ENCODE peak calls at places on chromosomes 4 and X, in four cellular contexts. P, B, R and Y are unnamed samples.

GRCh38 chr4:680931-681645 is 6.7 kb downstream of the MYL5 start:
- DNase-seq in P (peak), B (peak), R (no peak), Y (no peak)

GRCh38 chr4:2832981-2833670 is 10.5 kb upstream of the ADD1 start:
- DNase-seq in P (no peak), B (no peak), R (no peak), Y (no peak)

GRCh38 chr4:140049024-140049923 is 104.7 kb downstream of the MAML3 start:
- DNase-seq in P (peak), B (no peak), R (no peak), Y (peak)

GRCh38 chr4:100317032-100317864 is 127.0 kb upstream of the DDIT4L start:
- DNase-seq in P (no peak), B (no peak), R (no peak), Y (no peak)

GRCh38 chr4:152967942-152968341 is 31.8 kb downstream of the FHDC1 start:
- DNase-seq in P (no peak), B (no peak), R (no peak), Y (no peak)

GRCh38 chrX:134948333-134949241 is 42.2 kb upstream of the SMIM10 start:
- DNase-seq in P (no peak), B (no peak), R (no peak), Y (peak)

GRCh38 chrX:100625985-100626491 is 10.6 kb downstream of the TSPAN6 start:
- DNase-seq in P (no peak), B (no peak), R (peak), Y (no peak)

GRCh38 chr4:84481879-84482245 is 17.2 kb downstream of the NKX6-1 start:
- DNase-seq in P (peak), B (no peak), R (no peak), Y (no peak)

GRCh38 chr4:74056858-74057562 is 18.5 kb upstream of the CXCL3 start:
- DNase-seq in P (no peak), B (peak), R (no peak), Y (no peak)

GRCh38 chr4:107589269-107589668 is 130.8 kb downstream of the PAPSS1 start:
- DNase-seq in P (no peak), B (no peak), R (no peak), Y (no peak)

DNA sequence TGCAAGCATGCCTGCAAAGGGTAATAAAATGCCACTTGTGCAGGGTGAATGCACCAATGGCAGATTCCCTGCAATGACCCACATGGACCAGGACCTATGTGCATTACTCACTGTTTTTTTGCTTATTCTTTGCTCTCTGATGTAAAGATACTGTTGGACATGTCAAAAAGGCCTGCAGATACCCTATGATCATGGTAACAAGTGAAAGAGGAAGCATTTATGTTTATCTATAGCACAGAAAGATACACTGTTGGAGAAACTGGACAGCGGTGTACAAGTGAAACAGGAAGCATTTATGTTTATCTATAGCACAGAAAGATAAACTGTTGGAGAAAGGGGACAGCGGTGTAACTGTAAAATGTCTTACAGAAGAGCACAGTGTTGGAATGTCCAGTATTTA is 127.5 kb downstream of the PAPSS1 start:
- DNase-seq in P (no peak), B (peak), R (no peak), Y (peak)
- TF ChIP-seq ATF2 in P (no peak), B (no peak), R (no peak), Y (no peak)

GRCh38 chr4:186900232-186900900 is 176.7 kb upstream of the FAT1 start:
- DNase-seq in P (no peak), B (peak), R (no peak), Y (no peak)
- TF ChIP-seq USF2 in P (no peak), B (no peak), R (no peak), Y (no peak)

DNA sequence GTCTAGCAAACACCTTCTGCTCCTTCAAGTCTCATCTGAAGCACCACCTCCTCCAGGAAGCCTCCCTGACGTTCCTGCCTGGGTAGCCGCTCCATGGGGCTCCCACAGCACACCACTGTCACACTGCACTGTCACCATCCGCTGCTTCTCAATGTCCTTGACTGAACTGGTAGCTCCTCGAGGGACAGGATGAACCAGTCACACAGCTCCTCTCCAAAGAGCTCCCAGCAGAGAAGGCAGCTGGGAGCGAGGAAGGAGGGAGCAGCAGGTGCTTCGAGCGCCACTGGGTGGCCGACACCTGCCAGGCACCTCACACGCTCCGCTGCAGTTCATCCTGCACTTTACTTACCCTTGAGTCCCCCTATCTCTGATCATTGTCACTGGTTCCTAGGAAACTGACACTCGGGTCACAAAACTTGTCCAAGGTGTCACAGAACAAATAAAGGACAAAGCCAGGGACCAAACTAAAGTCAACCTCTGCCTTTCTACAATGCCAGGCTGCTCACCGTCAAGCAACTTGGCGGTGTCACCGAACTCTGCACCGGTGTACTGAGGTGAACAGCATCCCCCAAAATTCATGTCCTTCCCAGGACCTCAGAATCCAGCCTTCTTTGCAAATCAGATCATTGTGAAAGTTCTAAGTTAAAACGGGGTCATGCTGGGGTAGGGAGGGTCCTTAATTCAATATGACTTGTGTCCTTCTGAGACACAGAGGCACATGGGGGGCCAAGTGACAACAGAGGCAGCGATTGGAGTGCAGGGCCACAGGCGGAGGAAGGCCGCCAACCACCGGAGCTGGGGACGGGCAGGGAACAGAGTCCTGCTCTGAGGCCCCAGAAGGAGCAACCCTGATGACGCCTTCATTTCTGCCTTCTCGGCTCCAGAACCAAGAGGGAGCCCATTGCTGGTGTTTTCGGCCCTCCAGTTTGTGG is 5.5 kb upstream of the S100P start:
- DNase-seq in P (no peak), B (no peak), R (no peak), Y (peak)
- TF ChIP-seq GABPA in P (no peak), B (no peak), R (no peak), Y (no peak)

GRCh38 chr4:148445071-148445902 is 3.1 kb upstream of the NR3C2 start:
- DNase-seq in P (peak), B (peak), R (no peak), Y (no peak)

GRCh38 chr4:148444296-148445070 is 2.3 kb upstream of the NR3C2 start:
- DNase-seq in P (peak), B (no peak), R (no peak), Y (no peak)

GRCh38 chr4:148442830-148443549 is 776 bp upstream of the NR3C2 start:
- DNase-seq in P (no peak), B (no peak), R (no peak), Y (no peak)

GRCh38 chr4:148441986-148442829 is at the start of gene NR3C2:
- DNase-seq in P (peak), B (peak), R (peak), Y (peak)

DNA sequence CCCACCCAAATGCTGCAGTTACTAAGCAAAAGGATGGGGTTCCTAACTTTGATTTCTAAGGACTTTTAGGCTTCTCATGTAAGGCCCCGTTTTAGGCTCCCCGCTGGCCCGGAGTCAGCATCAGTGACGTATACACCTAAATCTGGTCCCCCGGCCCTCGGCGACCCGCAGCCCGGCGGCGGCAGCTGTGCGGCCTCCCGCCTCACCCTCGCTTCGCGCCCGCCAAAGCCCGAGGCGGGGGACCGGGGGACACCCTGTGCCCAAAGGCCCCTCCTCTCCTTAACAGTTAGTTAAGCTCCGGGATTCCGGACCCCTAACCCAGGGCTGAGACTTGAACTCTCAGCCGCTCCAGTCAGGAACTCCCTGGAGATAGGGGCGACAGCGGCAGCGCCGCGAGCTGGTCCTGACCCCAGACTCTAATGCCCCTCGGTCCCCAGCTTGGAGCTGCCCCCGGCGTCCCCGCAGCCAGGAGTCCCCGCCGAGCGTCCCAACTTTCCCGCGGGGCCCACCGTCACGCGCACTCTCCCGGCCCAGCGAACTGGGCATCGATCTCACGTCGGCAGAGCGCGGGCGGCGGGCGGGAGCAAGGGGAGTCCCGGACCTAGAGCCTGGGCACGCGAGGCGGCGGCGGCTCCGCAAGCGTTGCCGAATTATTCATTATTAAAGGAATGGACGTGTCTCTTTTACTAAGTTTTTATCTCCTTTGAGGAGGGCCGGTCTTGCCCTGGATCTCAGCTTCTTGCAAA is 1.5 kb upstream of the NR3C2 start:
- DNase-seq in P (peak), B (no peak), R (no peak), Y (no peak)
- TF ChIP-seq ATF2 in P (no peak), B (no peak), R (no peak), Y (no peak)

GRCh38 chrX:110004970-110005369 is 2.1 kb downstream of the TMEM164 start:
- DNase-seq in P (no peak), B (peak), R (no peak), Y (no peak)
- TF ChIP-seq USF2 in P (no peak), B (no peak), R (no peak), Y (no peak)

GRCh38 chr4:8155660-8156421 is 2.8 kb downstream of the ABLIM2 start:
- DNase-seq in P (no peak), B (no peak), R (no peak), Y (no peak)

GRCh38 chr4:8157944-8158709 is 486 bp downstream of the ABLIM2 start:
- DNase-seq in P (peak), B (no peak), R (no peak), Y (no peak)

GRCh38 chr4:8158710-8159521 is at the start of gene ABLIM2:
- DNase-seq in P (peak), B (peak), R (peak), Y (peak)

GRCh38 chr4:8156617-8157016 is 2.0 kb downstream of the ABLIM2 start:
- DNase-seq in P (no peak), B (no peak), R (no peak), Y (peak)

GRCh38 chr4:8157496-8157895 is 1.1 kb downstream of the ABLIM2 start:
- DNase-seq in P (no peak), B (no peak), R (no peak), Y (no peak)
- TF ChIP-seq GABPA in P (no peak), B (no peak), R (no peak), Y (no peak)

DNA sequence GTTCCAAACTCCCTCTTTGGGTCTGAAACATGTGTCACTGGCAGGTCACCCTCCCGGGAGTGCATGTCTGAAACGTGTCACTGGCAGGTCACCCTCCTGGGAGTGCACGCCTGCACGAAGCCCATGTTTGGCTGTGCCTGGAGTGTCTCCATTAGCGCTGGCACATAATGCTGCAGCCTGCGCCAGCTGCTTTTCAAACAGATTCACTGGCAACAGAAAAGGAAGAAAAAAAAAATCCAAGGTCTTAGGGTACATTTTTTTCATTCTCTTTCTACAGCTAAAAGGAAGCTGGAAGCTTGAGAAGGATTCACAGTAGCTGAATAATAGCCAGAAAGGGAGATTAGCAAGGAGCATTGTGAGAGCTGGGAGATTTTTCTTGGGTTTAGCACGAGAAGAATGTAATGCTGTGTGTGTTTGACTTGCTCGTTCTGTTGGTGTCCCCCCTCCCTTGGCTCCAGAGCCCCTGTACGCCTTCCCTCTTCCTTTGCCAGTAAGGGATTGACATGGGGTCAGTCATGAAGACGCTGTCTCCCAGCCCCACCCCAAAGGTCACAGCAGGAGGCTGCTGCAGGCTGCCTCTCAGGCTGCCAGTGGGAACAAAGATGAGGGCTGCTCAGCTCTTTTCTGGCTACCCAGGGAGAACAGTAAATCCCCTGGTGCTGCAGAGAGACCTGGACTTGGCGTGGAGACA is 39.1 kb upstream of the TLR3 start:
- DNase-seq in P (no peak), B (no peak), R (no peak), Y (no peak)
- TF ChIP-seq ATF2 in P (no peak), B (no peak), R (no peak), Y (no peak)

DNA sequence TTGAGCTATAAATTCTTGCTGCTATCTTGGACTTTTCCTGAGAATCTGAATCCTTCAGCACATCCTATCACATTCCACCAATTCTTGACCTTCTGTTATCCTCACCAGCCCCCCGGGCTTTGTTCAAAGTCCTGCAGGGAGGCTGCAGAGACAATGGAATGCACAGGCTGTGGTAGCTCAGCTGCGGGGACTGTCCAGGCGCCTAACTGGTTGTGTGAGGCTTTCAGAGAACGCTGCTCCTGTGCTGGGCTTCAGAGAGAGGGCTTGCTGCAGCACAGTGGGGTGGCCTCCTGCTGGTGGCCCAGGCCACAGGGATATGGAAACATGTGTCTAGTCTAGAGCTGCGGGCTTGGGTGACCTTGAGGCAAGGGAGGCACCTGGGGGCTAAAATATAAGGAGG is 196.4 kb upstream of the GATB start:
- DNase-seq in P (peak), B (no peak), R (no peak), Y (peak)
- TF ChIP-seq USF2 in P (no peak), B (no peak), R (no peak), Y (no peak)